ENCODE peak calls at places on chromosomes 12 and 14, in five cellular contexts. One of them, this sample, is unnamed.

GRCh38 chr12:3947781-3948180 is 74.6 kb upstream of the PARP11 start:
- DNase-seq in K562: no peak
- DNase-seq in adipocyte: no peak
- DNase-seq in fibroblast of lung: no peak
- DNase-seq in esophagus squamous epithelium: no peak
- DNase-seq in this sample: peak; percentile 73

GRCh38 chr12:115897718-115898117 is 379.8 kb downstream of the MED13L start:
- DNase-seq in fibroblast of lung: peak; percentile 18
- DNase-seq in adipocyte: peak; percentile 39
- DNase-seq in K562: no peak
- DNase-seq in esophagus squamous epithelium: no peak
- DNase-seq in this sample: peak; percentile 8

GRCh38 chr12:39236994-39237393 is 205.9 kb downstream of the KIF21A start:
- DNase-seq in esophagus squamous epithelium: no peak
- DNase-seq in K562: no peak
- DNase-seq in fibroblast of lung: peak; percentile 88
- DNase-seq in adipocyte: peak; percentile 2
- DNase-seq in this sample: peak; percentile 58

GRCh38 chr12:129753596-129753995 is 150.2 kb downstream of the TMEM132D start:
- DNase-seq in esophagus squamous epithelium: no peak
- DNase-seq in K562: no peak
- DNase-seq in adipocyte: peak; percentile 88
- DNase-seq in fibroblast of lung: peak; percentile 86
- DNase-seq in this sample: no peak

GRCh38 chr14:41915732-41916131 is 309.1 kb downstream of the LRFN5 start:
- DNase-seq in adipocyte: no peak
- DNase-seq in K562: no peak
- DNase-seq in fibroblast of lung: no peak
- DNase-seq in esophagus squamous epithelium: no peak
- DNase-seq in this sample: no peak

GRCh38 chr12:114447274-114447716 is 41.4 kb upstream of the TBX5 start:
- DNase-seq in adipocyte: no peak
- DNase-seq in K562: no peak
- DNase-seq in esophagus squamous epithelium: no peak
- DNase-seq in fibroblast of lung: no peak
- DNase-seq in this sample: no peak

GRCh38 chr14:92443167-92443566 is 70.4 kb upstream of the RIN3 start:
- DNase-seq in K562: no peak
- DNase-seq in fibroblast of lung: no peak
- DNase-seq in adipocyte: no peak
- DNase-seq in esophagus squamous epithelium: no peak
- DNase-seq in this sample: no peak

GRCh38 chr14:100065942-100066574 is 836 bp downstream of the EVL start:
- DNase-seq in esophagus squamous epithelium: no peak
- DNase-seq in K562: peak; percentile 64
- DNase-seq in fibroblast of lung: no peak
- DNase-seq in adipocyte: no peak
- DNase-seq in this sample: no peak

GRCh38 chr12:12214635-12215131 is 52.2 kb downstream of the LRP6 start:
- DNase-seq in esophagus squamous epithelium: no peak
- DNase-seq in adipocyte: peak; percentile 39
- DNase-seq in K562: peak; percentile 33
- DNase-seq in fibroblast of lung: peak; percentile 60
- DNase-seq in this sample: peak; percentile 25

GRCh38 chr12:46224401-46224800 is 44.4 kb downstream of the SLC38A1 start:
- DNase-seq in esophagus squamous epithelium: no peak
- DNase-seq in fibroblast of lung: peak; percentile 58
- DNase-seq in K562: no peak
- DNase-seq in adipocyte: peak; percentile 79
- DNase-seq in this sample: no peak

GRCh38 chr12:39461059-39461458 is 18.1 kb upstream of the KIF21A start:
- DNase-seq in adipocyte: no peak
- DNase-seq in K562: no peak
- DNase-seq in fibroblast of lung: no peak
- DNase-seq in esophagus squamous epithelium: no peak
- DNase-seq in this sample: no peak

GRCh38 chr12:127223011-127223410 is 1044.0 kb upstream of the TMEM132C start:
- DNase-seq in adipocyte: no peak
- DNase-seq in K562: no peak
- DNase-seq in esophagus squamous epithelium: no peak
- DNase-seq in fibroblast of lung: no peak
- DNase-seq in this sample: no peak

GRCh38 chr12:96471368-96472040 is 17.9 kb upstream of the CFAP54 start:
- DNase-seq in esophagus squamous epithelium: no peak
- DNase-seq in K562: no peak
- DNase-seq in fibroblast of lung: peak; percentile 88
- DNase-seq in adipocyte: peak; percentile 45
- DNase-seq in this sample: no peak

GRCh38 chr14:104393898-104394605 is 185.5 kb upstream of the C14orf180 start:
- DNase-seq in fibroblast of lung: no peak
- DNase-seq in esophagus squamous epithelium: no peak
- DNase-seq in adipocyte: no peak
- DNase-seq in K562: no peak
- DNase-seq in this sample: no peak

GRCh38 chr12:42162198-42162597 is 17.5 kb upstream of the GXYLT1 start:
- DNase-seq in esophagus squamous epithelium: no peak
- DNase-seq in K562: no peak
- DNase-seq in adipocyte: no peak
- DNase-seq in fibroblast of lung: peak; percentile 60
- DNase-seq in this sample: peak; percentile 24

GRCh38 chr12:117193903-117194302 is 3.6 kb upstream of the FBXO21 start:
- DNase-seq in K562: no peak
- DNase-seq in fibroblast of lung: no peak
- DNase-seq in esophagus squamous epithelium: no peak
- DNase-seq in adipocyte: no peak
- DNase-seq in this sample: no peak

GRCh38 chr14:76531821-76532318 is 155.9 kb downstream of the ESRRB start:
- DNase-seq in K562: no peak
- DNase-seq in fibroblast of lung: no peak
- DNase-seq in esophagus squamous epithelium: no peak
- DNase-seq in adipocyte: no peak
- DNase-seq in this sample: no peak

GRCh38 chr12:112905451-112906089 is 1.2 kb upstream of the OAS1 start:
- DNase-seq in K562: no peak
- DNase-seq in fibroblast of lung: no peak
- DNase-seq in esophagus squamous epithelium: no peak
- DNase-seq in adipocyte: no peak
- DNase-seq in this sample: peak; percentile 38

GRCh38 chr14:29851397-29851796 is 76.2 kb downstream of the PRKD1 start:
- DNase-seq in esophagus squamous epithelium: no peak
- DNase-seq in fibroblast of lung: peak; percentile 82
- DNase-seq in K562: no peak
- DNase-seq in adipocyte: no peak
- DNase-seq in this sample: no peak

GRCh38 chr14:106845286-106846087 is 1319.1 kb downstream of the TMEM121 start:
- DNase-seq in K562: no peak
- DNase-seq in fibroblast of lung: no peak
- DNase-seq in esophagus squamous epithelium: no peak
- DNase-seq in adipocyte: no peak
- DNase-seq in this sample: no peak

GRCh38 chr12:108423486-108423885 is 84.4 kb upstream of the CMKLR1 start:
- DNase-seq in K562: no peak
- DNase-seq in esophagus squamous epithelium: no peak
- DNase-seq in fibroblast of lung: no peak
- DNase-seq in adipocyte: no peak
- DNase-seq in this sample: no peak

GRCh38 chr12:40942326-40942725 is 245.8 kb upstream of the PDZRN4 start:
- DNase-seq in adipocyte: peak; percentile 24
- DNase-seq in fibroblast of lung: peak; percentile 67
- DNase-seq in esophagus squamous epithelium: no peak
- DNase-seq in K562: no peak
- DNase-seq in this sample: peak; percentile 50

GRCh38 chr12:104571328-104571727 is 114.6 kb downstream of the CHST11 start:
- DNase-seq in K562: no peak
- DNase-seq in fibroblast of lung: no peak
- DNase-seq in adipocyte: no peak
- DNase-seq in esophagus squamous epithelium: no peak
- DNase-seq in this sample: no peak

GRCh38 chr14:22622220-22622619 is 21.9 kb downstream of the OR6J1 start:
- DNase-seq in fibroblast of lung: peak; percentile 57
- DNase-seq in esophagus squamous epithelium: no peak
- DNase-seq in adipocyte: peak; percentile 66
- DNase-seq in K562: no peak
- DNase-seq in this sample: no peak

GRCh38 chr14:93035917-93036651 is 79.6 kb downstream of the ITPK1 start:
- DNase-seq in fibroblast of lung: peak; percentile 34
- DNase-seq in esophagus squamous epithelium: no peak
- DNase-seq in K562: peak; percentile 22
- DNase-seq in adipocyte: no peak
- DNase-seq in this sample: no peak

GRCh38 chr14:58299665-58300202 is 1.4 kb downstream of the ARID4A start:
- DNase-seq in fibroblast of lung: no peak
- DNase-seq in adipocyte: peak; percentile 47
- DNase-seq in K562: peak; percentile 49
- DNase-seq in esophagus squamous epithelium: no peak
- DNase-seq in this sample: no peak

GRCh38 chr14:56808314-56809201 is 1.7 kb downstream of the OTX2 start:
- DNase-seq in adipocyte: no peak
- DNase-seq in esophagus squamous epithelium: no peak
- DNase-seq in fibroblast of lung: no peak
- DNase-seq in K562: no peak
- DNase-seq in this sample: no peak

GRCh38 chr14:56809262-56810215 is 740 bp downstream of the OTX2 start:
- DNase-seq in fibroblast of lung: no peak
- DNase-seq in K562: no peak
- DNase-seq in adipocyte: no peak
- DNase-seq in esophagus squamous epithelium: no peak
- DNase-seq in this sample: no peak

GRCh38 chr14:56811596-56812363 is 1.5 kb upstream of the OTX2 start:
- DNase-seq in K562: no peak
- DNase-seq in fibroblast of lung: no peak
- DNase-seq in esophagus squamous epithelium: no peak
- DNase-seq in adipocyte: no peak
- DNase-seq in this sample: no peak

GRCh38 chr14:56810850-56811595 is 744 bp upstream of the OTX2 start:
- DNase-seq in adipocyte: no peak
- DNase-seq in esophagus squamous epithelium: no peak
- DNase-seq in fibroblast of lung: no peak
- DNase-seq in K562: no peak
- DNase-seq in this sample: no peak

GRCh38 chr14:56810341-56810740 is at the start of gene OTX2:
- DNase-seq in fibroblast of lung: no peak
- DNase-seq in adipocyte: no peak
- DNase-seq in esophagus squamous epithelium: no peak
- DNase-seq in K562: no peak
- DNase-seq in this sample: no peak
- H3K27me3 ChIP-seq in fibroblast of lung: peaks cover 58% of the 10 kb centered on the region
- H3K27me3 ChIP-seq in adipocyte: peaks cover 85% of the 10 kb centered on the region
- H3K27me3 ChIP-seq in esophagus squamous epithelium: peaks cover 50% of the 10 kb centered on the region
- H3K27me3 ChIP-seq in K562: peaks cover 37% of the 10 kb centered on the region
- H3K27me3 ChIP-seq in this sample: peaks cover 99% of the 10 kb centered on the region

DNA sequence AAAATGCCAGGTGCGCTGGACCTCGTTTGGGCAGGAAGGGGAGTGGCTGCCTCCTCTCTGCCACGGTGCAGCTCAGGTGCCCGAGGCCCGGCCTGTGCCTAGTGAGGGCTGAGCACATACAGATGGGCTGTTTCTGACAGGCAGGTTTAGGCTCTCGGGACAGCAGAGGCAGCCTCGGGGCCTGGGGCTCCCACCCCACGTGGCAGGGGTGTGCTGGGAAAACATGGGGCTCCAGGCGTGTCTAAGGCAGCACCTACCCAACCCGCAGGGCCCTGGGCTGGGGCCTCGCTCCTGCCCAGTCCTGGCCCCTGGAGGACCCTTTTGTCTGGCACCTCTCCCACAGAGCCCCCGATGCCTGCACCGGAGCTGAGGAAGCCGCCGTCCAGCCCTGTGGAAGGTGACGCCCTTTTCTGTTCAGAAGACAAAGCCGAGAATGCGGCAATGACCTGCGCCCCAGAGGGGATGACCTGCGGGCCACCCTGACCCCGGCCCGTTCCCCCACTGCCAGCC is 76.4 kb upstream of the GALNT9 start:
- DNase-seq in K562: no peak
- DNase-seq in esophagus squamous epithelium: no peak
- DNase-seq in fibroblast of lung: no peak
- DNase-seq in adipocyte: no peak
- DNase-seq in this sample: no peak
- H3K27me3 ChIP-seq in K562: peaks cover 81% of the 10 kb centered on the region
- H3K27me3 ChIP-seq in esophagus squamous epithelium: no peaks in the 10 kb centered on the region
- H3K27me3 ChIP-seq in fibroblast of lung: no peaks in the 10 kb centered on the region
- H3K27me3 ChIP-seq in adipocyte: peaks cover 27% of the 10 kb centered on the region
- H3K27me3 ChIP-seq in this sample: peaks cover 45% of the 10 kb centered on the region

DNA sequence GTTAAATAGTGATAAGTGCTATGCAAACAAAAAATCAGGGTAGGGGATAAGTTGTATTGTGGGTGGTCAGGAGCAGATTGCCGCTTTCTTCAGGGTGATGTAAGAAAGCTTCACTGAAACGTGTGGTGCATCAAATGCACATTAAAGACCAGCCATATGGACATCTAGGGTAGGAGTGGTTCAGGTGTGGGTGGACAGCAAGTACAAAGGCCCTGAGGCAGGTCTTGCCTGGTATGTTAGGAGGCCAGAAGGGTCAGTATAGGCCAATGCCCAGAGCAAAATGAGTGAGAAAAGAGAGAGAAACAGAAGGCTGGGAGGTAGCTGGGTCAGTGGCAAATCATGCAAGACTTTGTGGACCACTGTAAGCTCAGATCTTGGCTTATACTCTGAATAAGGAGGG is 25.6 kb upstream of the CISTR start:
- DNase-seq in fibroblast of lung: no peak
- DNase-seq in esophagus squamous epithelium: no peak
- DNase-seq in K562: no peak
- DNase-seq in adipocyte: no peak
- DNase-seq in this sample: no peak
- H3K27me3 ChIP-seq in fibroblast of lung: peaks cover 12% of the 10 kb centered on the region
- H3K27me3 ChIP-seq in esophagus squamous epithelium: peaks cover 2% of the 10 kb centered on the region
- H3K27me3 ChIP-seq in K562: peaks cover 22% of the 10 kb centered on the region
- H3K27me3 ChIP-seq in adipocyte: peaks cover 24% of the 10 kb centered on the region
- H3K27me3 ChIP-seq in this sample: no peaks in the 10 kb centered on the region

GRCh38 chr12:49094966-49095365 is 365 bp upstream of the DHH start:
- DNase-seq in fibroblast of lung: no peak
- DNase-seq in adipocyte: no peak
- DNase-seq in esophagus squamous epithelium: no peak
- DNase-seq in K562: no peak
- DNase-seq in this sample: no peak

GRCh38 chr12:49094104-49094948 is at the start of gene DHH:
- DNase-seq in esophagus squamous epithelium: no peak
- DNase-seq in fibroblast of lung: peak; percentile 9
- DNase-seq in adipocyte: peak; percentile 34
- DNase-seq in K562: peak; percentile 80
- DNase-seq in this sample: no peak

GRCh38 chr12:49092086-49092815 is 2.4 kb downstream of the DHH start:
- DNase-seq in fibroblast of lung: no peak
- DNase-seq in adipocyte: peak; percentile 49
- DNase-seq in esophagus squamous epithelium: no peak
- DNase-seq in K562: peak; percentile 98
- DNase-seq in this sample: peak; percentile 33

GRCh38 chr12:49092816-49093406 is 1.7 kb downstream of the DHH start:
- DNase-seq in K562: peak; percentile 35
- DNase-seq in adipocyte: no peak
- DNase-seq in fibroblast of lung: no peak
- DNase-seq in esophagus squamous epithelium: no peak
- DNase-seq in this sample: no peak

DNA sequence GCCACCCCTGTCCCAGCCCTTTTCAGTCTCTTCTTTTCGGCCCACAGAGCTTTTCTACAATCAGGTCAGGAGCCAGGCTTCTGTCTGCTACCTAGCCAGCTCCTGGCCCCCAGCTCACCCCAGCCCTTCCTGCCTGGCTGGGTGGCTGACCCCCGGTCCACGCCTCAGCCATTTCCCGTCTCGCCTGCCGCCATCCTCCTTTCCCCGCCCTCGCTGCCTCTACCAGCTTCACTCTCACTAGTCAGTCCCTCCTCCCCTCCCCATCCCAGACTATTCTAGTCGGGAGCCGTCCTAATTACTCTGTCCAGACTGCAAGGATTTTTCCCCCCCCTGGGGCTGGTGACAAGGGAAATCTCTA is 876 bp downstream of the DHH start:
- DNase-seq in fibroblast of lung: no peak
- DNase-seq in adipocyte: no peak
- DNase-seq in K562: peak; percentile 21
- DNase-seq in esophagus squamous epithelium: no peak
- DNase-seq in this sample: no peak
- H3K27me3 ChIP-seq in fibroblast of lung: peaks cover 21% of the 10 kb centered on the region
- H3K27me3 ChIP-seq in adipocyte: peaks cover 52% of the 10 kb centered on the region
- H3K27me3 ChIP-seq in K562: no peaks in the 10 kb centered on the region
- H3K27me3 ChIP-seq in esophagus squamous epithelium: peaks cover 35% of the 10 kb centered on the region
- H3K27me3 ChIP-seq in this sample: peaks cover 73% of the 10 kb centered on the region